ENCODE peak calls at places on chromosome 2, in four cellular contexts. V is HepG2, W is HCT116, O is K562. M is an unnamed sample. For H3K9me3, the result is how much of the 10 kb centered on the place peaks cover.

GRCh38 chr2:44942304-44943030 is 965 bp downstream of the SIX3 start:
- DNase-seq in V (no peak), W (no peak), O (no peak), M (no peak)

GRCh38 chr2:116057538-116057937 is 1615.1 kb downstream of the DPP10 start:
- DNase-seq in V (no peak), W (no peak), O (no peak), M (no peak)

GRCh38 chr2:10424051-10424450 is 24.1 kb downstream of the ODC1 start:
- DNase-seq in V (no peak), W (no peak), O (no peak), M (no peak)

GRCh38 chr2:85390941-85391669 is 19.1 kb downstream of the CAPG start:
- DNase-seq in V (peak), W (peak), O (peak), M (no peak)

GRCh38 chr2:156430236-156430977 is 5.8 kb upstream of the GPD2 start:
- DNase-seq in V (no peak), W (no peak), O (no peak), M (no peak)

GRCh38 chr2:207131634-207132418 is 33.9 kb downstream of the KLF7 start:
- DNase-seq in V (no peak), W (no peak), O (no peak), M (no peak)

GRCh38 chr2:102423368-102423767 is 408 bp downstream of the IL18RAP start:
- DNase-seq in V (no peak), W (no peak), O (no peak), M (no peak)

GRCh38 chr2:195319112-195319460 is 337.9 kb upstream of the SLC39A10 start:
- DNase-seq in V (no peak), W (no peak), O (no peak), M (no peak)

GRCh38 chr2:145422576-145422975 is 902.7 kb upstream of the ZEB2 start:
- DNase-seq in V (no peak), W (no peak), O (no peak), M (no peak)

GRCh38 chr2:204670124-204670523 is 124.8 kb downstream of the PARD3B start:
- DNase-seq in V (peak), W (no peak), O (no peak), M (no peak)

GRCh38 chr2:887639-888038 is 63.0 kb upstream of the SNTG2 start:
- DNase-seq in V (no peak), W (no peak), O (no peak), M (no peak)

GRCh38 chr2:439540-440465 is 151.9 kb upstream of the ALKAL2 start:
- DNase-seq in V (no peak), W (no peak), O (no peak), M (no peak)

GRCh38 chr2:69915050-69915945 is at the start of gene MXD1:
- DNase-seq in V (no peak), W (no peak), O (peak), M (no peak)

GRCh38 chr2:156333951-156334495 is 1.5 kb upstream of the NR4A2 start:
- DNase-seq in V (peak), W (no peak), O (peak), M (no peak)

GRCh38 chr2:98012561-98012979 is 16.8 kb upstream of the TMEM131 start:
- DNase-seq in V (no peak), W (no peak), O (no peak), M (no peak)

GRCh38 chr2:100965596-100965995 is 36.5 kb upstream of the RPL31 start:
- DNase-seq in V (no peak), W (no peak), O (no peak), M (no peak)

GRCh38 chr2:127175821-127176354 is 44.2 kb downstream of the CYP27C1 start:
- DNase-seq in V (no peak), W (no peak), O (no peak), M (no peak)

GRCh38 chr2:218879881-218880748 is 537 bp upstream of the WNT10A start:
- DNase-seq in V (no peak), W (no peak), O (peak), M (no peak)

GRCh38 chr2:3659447-3660432 is 1.7 kb downstream of the ALLC start:
- DNase-seq in V (peak), W (no peak), O (no peak), M (no peak)

GRCh38 chr2:62657752-62658151 is 47.8 kb upstream of the EHBP1 start:
- DNase-seq in V (no peak), W (no peak), O (no peak), M (no peak)

GRCh38 chr2:64363848-64364247 is 90.1 kb upstream of the LGALSL start:
- DNase-seq in V (no peak), W (no peak), O (no peak), M (no peak)

GRCh38 chr2:96142217-96143113 is 2.8 kb downstream of the DUSP2 start:
- DNase-seq in V (peak), W (no peak), O (peak), M (no peak)

GRCh38 chr2:30684026-30684425 is 123.2 kb downstream of the CAPN13 start:
- DNase-seq in V (no peak), W (no peak), O (no peak), M (no peak)

GRCh38 chr2:163266772-163267171 is 428.2 kb upstream of the KCNH7 start:
- DNase-seq in V (no peak), W (no peak), O (no peak), M (peak)

GRCh38 chr2:34332813-34333212 is 733.7 kb upstream of the FAM98A start:
- DNase-seq in V (no peak), W (no peak), O (no peak), M (no peak)

GRCh38 chr2:236341721-236342120 is 77.5 kb upstream of the ASB18 start:
- DNase-seq in V (no peak), W (no peak), O (no peak), M (no peak)

DNA sequence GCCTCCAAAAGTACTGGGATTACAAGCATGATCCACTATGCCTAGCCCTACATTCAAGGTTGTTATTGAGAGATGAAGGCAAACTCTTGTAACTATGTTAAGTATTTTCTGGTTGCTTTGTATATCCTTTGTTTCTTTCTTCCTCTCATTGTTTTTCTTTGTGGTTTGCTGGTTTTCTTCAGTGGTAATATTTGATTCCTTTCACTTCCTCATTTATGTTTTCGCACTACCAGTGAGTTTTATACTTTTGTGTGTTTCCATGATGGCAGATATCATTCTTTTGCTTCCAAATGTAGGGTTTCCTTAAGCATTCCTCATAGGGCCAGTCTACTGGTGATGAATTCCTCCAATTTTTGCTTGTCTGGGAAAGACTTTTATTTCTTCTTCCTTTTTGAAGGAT is 90.2 kb downstream of the NCK2 start:
- DNase-seq in V (no peak), W (no peak), O (no peak), M (no peak)
- H3K9me3 ChIP-seq in V (under half), W (under half), O (under half), M (under half)

GRCh38 chr2:240783819-240784621 is 36.0 kb downstream of the KIF1A start:
- DNase-seq in V (no peak), W (no peak), O (no peak), M (no peak)

GRCh38 chr2:240780023-240780831 is 39.8 kb downstream of the KIF1A start:
- DNase-seq in V (no peak), W (no peak), O (no peak), M (no peak)

GRCh38 chr2:240782221-240782885 is 37.7 kb downstream of the KIF1A start:
- DNase-seq in V (no peak), W (no peak), O (peak), M (no peak)

GRCh38 chr2:240782886-240783818 is 36.9 kb downstream of the KIF1A start:
- DNase-seq in V (no peak), W (no peak), O (no peak), M (no peak)

GRCh38 chr2:240781471-240782220 is 38.4 kb downstream of the KIF1A start:
- DNase-seq in V (no peak), W (no peak), O (no peak), M (no peak)
- TF ChIP-seq TCF7L2 in V (no peak), W (no peak), O (no peak), M (no peak)

GRCh38 chr2:89848114-89848513 is 1156.6 kb downstream of the RPIA start:
- DNase-seq in V (no peak), W (no peak), O (no peak), M (no peak)

GRCh38 chr2:89850481-89850880 is 1159.0 kb downstream of the RPIA start:
- DNase-seq in V (no peak), W (no peak), O (no peak), M (no peak)

GRCh38 chr2:89848763-89849162 is 1157.3 kb downstream of the RPIA start:
- DNase-seq in V (no peak), W (no peak), O (no peak), M (no peak)

GRCh38 chr2:89850881-89851582 is 1159.6 kb downstream of the RPIA start:
- DNase-seq in V (no peak), W (no peak), O (no peak), M (no peak)

DNA sequence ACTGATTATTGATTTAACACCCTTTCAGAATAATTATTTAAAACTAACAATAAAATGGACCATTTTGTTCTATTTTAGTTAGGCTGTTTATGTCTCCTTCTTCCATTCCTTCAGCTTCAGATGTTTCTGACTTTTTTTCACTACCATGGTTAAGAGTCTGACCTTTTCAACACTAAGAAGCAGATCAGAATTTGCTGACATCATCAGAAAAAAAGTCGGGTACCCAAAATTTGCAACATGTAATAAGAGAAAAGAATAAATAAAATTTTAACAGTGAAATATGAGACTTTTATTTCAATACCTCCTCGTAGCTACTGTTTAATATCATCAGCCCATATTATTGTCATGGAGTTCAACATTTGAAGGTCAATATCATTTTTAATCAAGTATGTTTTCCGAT is 1158.3 kb downstream of the RPIA start:
- DNase-seq in V (no peak), W (no peak), O (no peak), M (no peak)
- H3K9me3 ChIP-seq in V (under half), W (under half), O (under half), M (under half)

DNA sequence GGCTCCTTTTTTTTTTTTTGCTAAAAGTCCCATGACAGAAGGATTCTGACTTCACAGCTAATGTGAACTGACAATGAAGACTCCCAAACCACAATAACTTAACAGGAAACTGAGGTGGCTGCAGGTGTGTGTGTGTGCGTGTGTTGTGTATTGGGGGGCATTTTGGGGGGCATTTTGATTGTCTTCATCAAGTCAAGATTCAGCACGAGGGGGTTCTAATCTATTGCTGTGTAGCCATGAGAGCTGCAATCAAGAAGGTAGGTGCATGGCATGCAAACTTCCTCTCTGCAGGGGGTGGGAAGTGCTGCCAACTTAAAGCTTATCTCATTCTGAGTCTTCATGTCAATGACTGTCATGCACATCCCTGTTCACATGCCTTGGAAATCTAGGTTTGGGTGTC is 25.2 kb downstream of the SPRED2 start:
- DNase-seq in V (no peak), W (no peak), O (no peak), M (no peak)
- TF ChIP-seq TCF7L2 in V (no peak), W (no peak), O (no peak), M (no peak)

GRCh38 chr2:176101216-176101845 is 1.7 kb downstream of the HOXD12 start:
- DNase-seq in V (no peak), W (no peak), O (no peak), M (no peak)

GRCh38 chr2:176101862-176102261 is 2.3 kb downstream of the HOXD12 start:
- DNase-seq in V (no peak), W (no peak), O (no peak), M (no peak)

GRCh38 chr2:176100547-176101140 is 1.0 kb downstream of the HOXD12 start:
- DNase-seq in V (no peak), W (no peak), O (no peak), M (no peak)

GRCh38 chr2:176103634-176104337 is 3.3 kb upstream of the HOXD11 start:
- DNase-seq in V (no peak), W (no peak), O (no peak), M (no peak)

GRCh38 chr2:176102309-176102866 is 2.8 kb downstream of the HOXD12 start:
- DNase-seq in V (no peak), W (no peak), O (no peak), M (no peak)
- H3K9me3 ChIP-seq in V (under half), W (under half), O (under half), M (under half)

DNA sequence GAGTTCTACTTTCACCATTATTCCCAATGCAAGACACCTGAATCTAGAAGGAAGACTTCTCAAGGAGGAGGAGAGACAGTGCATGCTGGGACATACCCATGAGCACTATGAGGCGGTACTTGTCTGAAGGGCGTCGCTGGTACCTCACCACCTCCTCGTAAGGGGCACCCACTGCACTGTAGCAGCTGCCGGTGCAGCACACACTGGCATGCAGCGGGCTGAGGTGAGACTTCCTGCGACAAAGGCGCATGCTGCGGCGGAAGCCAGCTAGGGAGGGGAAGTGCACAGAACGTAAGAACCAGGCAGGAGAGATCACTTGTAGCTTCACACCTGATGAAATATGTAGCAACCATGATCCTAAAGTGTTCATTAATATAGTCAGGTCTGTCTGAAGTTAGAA is 12.8 kb upstream of the TMEM237 start:
- DNase-seq in V (no peak), W (no peak), O (no peak), M (no peak)
- TF ChIP-seq TCF7L2 in V (no peak), W (no peak), O (no peak), M (no peak)

DNA sequence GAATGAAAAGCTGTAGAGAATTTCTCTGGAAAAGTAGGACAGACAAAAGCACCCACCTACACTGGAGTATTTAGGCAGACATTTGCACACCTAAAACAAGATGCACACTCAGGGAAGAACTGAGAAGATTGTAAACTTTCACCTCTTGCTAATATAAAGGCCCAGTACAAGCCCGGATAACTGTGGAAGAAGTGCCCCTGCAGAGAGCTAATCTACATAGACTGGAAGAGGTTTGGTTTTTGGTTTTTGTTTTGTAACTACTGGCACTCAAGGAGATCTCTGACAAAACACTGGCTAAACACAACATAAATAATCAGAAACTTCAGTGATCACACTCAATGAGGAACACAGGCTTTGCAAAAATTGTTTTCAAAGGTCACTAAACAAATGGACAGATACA is 782.2 kb upstream of the SLC8A1 start:
- DNase-seq in V (no peak), W (no peak), O (no peak), M (no peak)
- H3K9me3 ChIP-seq in V (under half), W (under half), O (under half), M (under half)